ENCODE peak calls at places on chromosomes 4 and X, in ten cellular contexts. Q is left lung, V is uterus, U is GM06990, N is upper lobe of right lung, I is glutamatergic neuron, X is AG04449, P is neural crest cell, E is AG04450, K is stomach. M is an unnamed sample.

GRCh38 chr4:138972956-138973819 is 42.4 kb upstream of the NOCT start:
- DNase-seq in Q (no peak), V (no peak), U (no peak), N (no peak), I (peak), X (no peak), P (no peak), E (no peak), K (no peak), M (no peak)

GRCh38 chr4:154741877-154742851 is 1.6 kb upstream of the LRAT start:
- DNase-seq in Q (no peak), V (no peak), U (no peak), N (no peak), I (peak), X (no peak), P (peak), E (no peak), K (no peak), M (no peak)

GRCh38 chr4:123588631-123589223 is 192.1 kb downstream of the SPRY1 start:
- DNase-seq in Q (no peak), V (no peak), U (peak), N (no peak), I (no peak), X (no peak), P (no peak), E (no peak), K (no peak), M (peak)

GRCh38 chr4:106038012-106038411 is 142.7 kb downstream of the NPNT start:
- DNase-seq in Q (no peak), V (no peak), U (no peak), N (no peak), I (no peak), X (no peak), P (no peak), E (no peak), K (no peak), M (peak)

GRCh38 chr4:145618210-145618911 is 824 bp upstream of the MMAA start:
- DNase-seq in Q (no peak), V (no peak), U (no peak), N (no peak), I (no peak), X (no peak), P (no peak), E (no peak), K (no peak), M (no peak)

GRCh38 chrX:109826954-109827708 is 94.1 kb upstream of the ACSL4 start:
- DNase-seq in Q (no peak), V (no peak), U (no peak), N (no peak), I (no peak), X (peak), P (no peak), E (peak), K (no peak), M (no peak)

GRCh38 chr4:24810016-24810415 is 14.6 kb downstream of the SOD3 start:
- DNase-seq in Q (no peak), V (no peak), U (no peak), N (no peak), I (no peak), X (peak), P (no peak), E (peak), K (no peak), M (no peak)

GRCh38 chr4:120286813-120287212 is 220.2 kb upstream of the MAD2L1 start:
- DNase-seq in Q (no peak), V (no peak), U (no peak), N (no peak), I (no peak), X (no peak), P (no peak), E (no peak), K (no peak), M (no peak)

GRCh38 chrX:39639871-39640270 is 457.9 kb downstream of the BCOR start:
- DNase-seq in Q (no peak), V (no peak), U (no peak), N (no peak), I (no peak), X (no peak), P (no peak), E (no peak), K (no peak), M (no peak)

GRCh38 chrX:103919336-103919682 is 43.1 kb upstream of the TMSB15B start:
- DNase-seq in Q (no peak), V (no peak), U (no peak), N (no peak), I (no peak), X (no peak), P (no peak), E (no peak), K (no peak), M (peak)
- TF ChIP-seq CTCF in Q (peak), V (no peak), U (peak), N (peak), I (peak), X (peak), P (peak), E (peak), K (peak), M (peak)

GRCh38 chr4:4408576-4409335 is 21.9 kb downstream of the NSG1 start:
- DNase-seq in Q (no peak), V (no peak), U (no peak), N (no peak), I (no peak), X (no peak), P (no peak), E (no peak), K (no peak), M (no peak)
- TF ChIP-seq CTCF in Q (no peak), V (no peak), U (no peak), N (no peak), I (no peak), X (no peak), P (no peak), E (no peak), K (no peak), M (no peak)

GRCh38 chr4:77699731-77700210 is 94.2 kb downstream of the CXCL13 start:
- DNase-seq in Q (no peak), V (no peak), U (no peak), N (no peak), I (peak), X (peak), P (peak), E (peak), K (no peak), M (peak)
- TF ChIP-seq CTCF in Q (no peak), V (no peak), U (no peak), N (no peak), I (peak), X (peak), P (peak), E (peak), K (no peak), M (no peak)

DNA sequence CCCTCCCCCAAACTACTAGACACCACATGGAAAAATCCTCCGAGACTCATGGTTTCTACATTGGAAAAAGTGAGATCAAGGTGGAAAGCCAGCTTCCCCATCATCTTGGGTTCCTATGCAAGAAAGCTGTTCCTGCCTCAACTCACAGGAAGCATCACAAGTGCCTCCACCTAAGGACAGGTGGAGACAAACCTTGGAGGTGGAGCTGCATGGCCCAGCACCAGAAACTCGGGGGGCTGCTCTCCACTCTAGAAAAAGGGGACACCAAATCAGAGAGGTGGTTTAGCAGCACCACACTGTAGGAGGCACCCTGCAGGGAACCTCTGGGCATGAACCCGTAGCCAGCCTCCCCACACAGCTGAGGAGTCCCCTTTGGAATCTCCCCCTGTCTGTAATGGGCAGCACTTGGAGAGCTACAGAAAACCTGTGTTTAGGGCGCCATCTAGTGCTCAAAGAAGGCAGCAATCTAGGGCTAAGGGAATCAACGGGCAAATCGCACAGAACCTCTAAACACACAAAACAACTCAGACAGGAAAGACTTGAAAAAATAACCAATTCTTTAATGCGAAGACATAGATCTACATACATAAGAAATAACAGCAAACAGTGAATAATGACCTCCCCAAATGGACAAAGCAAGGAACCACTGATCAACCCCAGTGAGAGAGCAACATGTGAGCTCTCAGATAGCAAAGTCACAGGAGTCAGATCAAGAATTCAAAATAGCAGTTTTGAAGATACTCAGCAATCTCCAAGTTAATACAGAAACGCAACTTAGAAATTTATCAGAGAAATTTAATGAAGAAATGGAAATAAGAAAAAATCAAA is 37.0 kb upstream of the ZBTB33 start:
- DNase-seq in Q (no peak), V (peak), U (peak), N (no peak), I (peak), X (no peak), P (peak), E (peak), K (peak), M (peak)
- TF ChIP-seq CTCF in Q (peak), V (peak), U (peak), N (peak), I (peak), X (peak), P (peak), E (peak), K (peak), M (peak)

GRCh38 chr4:81736324-81736723 is 264.6 kb upstream of the RASGEF1B start:
- DNase-seq in Q (no peak), V (no peak), U (no peak), N (no peak), I (no peak), X (no peak), P (no peak), E (no peak), K (no peak), M (no peak)
- TF ChIP-seq CTCF in Q (no peak), V (no peak), U (no peak), N (no peak), I (no peak), X (no peak), P (no peak), E (no peak), K (no peak), M (no peak)

GRCh38 chr4:136687118-136687517 is 845.2 kb downstream of the PCDH18 start:
- DNase-seq in Q (no peak), V (no peak), U (no peak), N (no peak), I (no peak), X (no peak), P (no peak), E (no peak), K (no peak), M (no peak)
- TF ChIP-seq CTCF in Q (no peak), V (no peak), U (no peak), N (no peak), I (no peak), X (no peak), P (no peak), E (peak), K (no peak), M (no peak)

GRCh38 chrX:8364369-8365141 is 100.1 kb upstream of the VCX3B start:
- DNase-seq in Q (no peak), V (no peak), U (no peak), N (no peak), I (peak), X (no peak), P (peak), E (no peak), K (peak), M (no peak)
- TF ChIP-seq CTCF in Q (peak), V (no peak), U (no peak), N (peak), I (peak), X (no peak), P (peak), E (no peak), K (peak), M (no peak)